ENCODE peak calls at places on chromosomes 7 and 10, in nine cellular contexts. One of them, this sample, is unnamed.
A peak's percentile ranks its signal among the peaks of the same experiment; 100 is the strongest.

GRCh38 chr10:124530215-124530665 is 68.6 kb downstream of the LHPP start:
- DNase-seq in GM06990: peak; percentile 77
- DNase-seq in NCI-H2171: peak; percentile 30
- DNase-seq in brain microvascular endothelial cell: peak; percentile 66
- DNase-seq in iPS DF 6.9: peak; percentile 60
- DNase-seq in ovary: peak; percentile 89
- DNase-seq in activated CD4-positive, alpha-beta memory T cell treated with anti-CD3 and anti-CD28 coated beads, Interleukin-2, amount 10 ng/mL, durations not matched to agents 7 days and 5 days: peak; percentile 88
- DNase-seq in stimulated activated CD8-positive, alpha-beta memory T cell treated with anti-CD3 and anti-CD28 coated beads, Interleukin-4, amount 100 ng/mL, for 48 hours: peak; percentile 94
- DNase-seq in A549: peak; percentile 92
- DNase-seq in this sample: peak; percentile 62

GRCh38 chr7:39353615-39354376 is 212.4 kb upstream of the YAE1 start:
- DNase-seq in A549: no peak
- DNase-seq in iPS DF 6.9: no peak
- DNase-seq in activated CD4-positive, alpha-beta memory T cell treated with anti-CD3 and anti-CD28 coated beads, Interleukin-2, amount 10 ng/mL, durations not matched to agents 7 days and 5 days: no peak
- DNase-seq in brain microvascular endothelial cell: peak; percentile 17
- DNase-seq in stimulated activated CD8-positive, alpha-beta memory T cell treated with anti-CD3 and anti-CD28 coated beads, Interleukin-4, amount 100 ng/mL, for 48 hours: no peak
- DNase-seq in ovary: peak; percentile 43
- DNase-seq in GM06990: no peak
- DNase-seq in NCI-H2171: peak; percentile 19
- DNase-seq in this sample: no peak

GRCh38 chr10:125001313-125002043 is 59.6 kb downstream of the ZRANB1 start:
- DNase-seq in activated CD4-positive, alpha-beta memory T cell treated with anti-CD3 and anti-CD28 coated beads, Interleukin-2, amount 10 ng/mL, durations not matched to agents 7 days and 5 days: no peak
- DNase-seq in A549: no peak
- DNase-seq in NCI-H2171: no peak
- DNase-seq in stimulated activated CD8-positive, alpha-beta memory T cell treated with anti-CD3 and anti-CD28 coated beads, Interleukin-4, amount 100 ng/mL, for 48 hours: no peak
- DNase-seq in ovary: peak; percentile 47
- DNase-seq in GM06990: no peak
- DNase-seq in brain microvascular endothelial cell: no peak
- DNase-seq in iPS DF 6.9: no peak
- DNase-seq in this sample: peak; percentile 59

GRCh38 chr10:121503587-121504051 is 94.6 kb downstream of the FGFR2 start:
- DNase-seq in ovary: no peak
- DNase-seq in GM06990: no peak
- DNase-seq in A549: no peak
- DNase-seq in iPS DF 6.9: no peak
- DNase-seq in activated CD4-positive, alpha-beta memory T cell treated with anti-CD3 and anti-CD28 coated beads, Interleukin-2, amount 10 ng/mL, durations not matched to agents 7 days and 5 days: no peak
- DNase-seq in stimulated activated CD8-positive, alpha-beta memory T cell treated with anti-CD3 and anti-CD28 coated beads, Interleukin-4, amount 100 ng/mL, for 48 hours: no peak
- DNase-seq in brain microvascular endothelial cell: no peak
- DNase-seq in NCI-H2171: no peak
- DNase-seq in this sample: no peak

GRCh38 chr10:13528138-13528874 is 508 bp downstream of the BEND7 start:
- DNase-seq in GM06990: no peak
- DNase-seq in ovary: peak; percentile 48
- DNase-seq in iPS DF 6.9: no peak
- DNase-seq in A549: peak; percentile 18
- DNase-seq in NCI-H2171: no peak
- DNase-seq in stimulated activated CD8-positive, alpha-beta memory T cell treated with anti-CD3 and anti-CD28 coated beads, Interleukin-4, amount 100 ng/mL, for 48 hours: no peak
- DNase-seq in activated CD4-positive, alpha-beta memory T cell treated with anti-CD3 and anti-CD28 coated beads, Interleukin-2, amount 10 ng/mL, durations not matched to agents 7 days and 5 days: no peak
- DNase-seq in brain microvascular endothelial cell: no peak
- DNase-seq in this sample: no peak

GRCh38 chr10:16799621-16800020 is 17.6 kb downstream of the RSU1 start:
- DNase-seq in stimulated activated CD8-positive, alpha-beta memory T cell treated with anti-CD3 and anti-CD28 coated beads, Interleukin-4, amount 100 ng/mL, for 48 hours: peak; percentile 46
- DNase-seq in activated CD4-positive, alpha-beta memory T cell treated with anti-CD3 and anti-CD28 coated beads, Interleukin-2, amount 10 ng/mL, durations not matched to agents 7 days and 5 days: no peak
- DNase-seq in iPS DF 6.9: no peak
- DNase-seq in brain microvascular endothelial cell: no peak
- DNase-seq in ovary: no peak
- DNase-seq in A549: no peak
- DNase-seq in NCI-H2171: no peak
- DNase-seq in GM06990: peak; percentile 48
- DNase-seq in this sample: no peak

GRCh38 chr7:32206987-32207386 is 136.8 kb upstream of the PDE1C start:
- DNase-seq in GM06990: no peak
- DNase-seq in ovary: no peak
- DNase-seq in NCI-H2171: no peak
- DNase-seq in activated CD4-positive, alpha-beta memory T cell treated with anti-CD3 and anti-CD28 coated beads, Interleukin-2, amount 10 ng/mL, durations not matched to agents 7 days and 5 days: no peak
- DNase-seq in iPS DF 6.9: peak; percentile 18
- DNase-seq in stimulated activated CD8-positive, alpha-beta memory T cell treated with anti-CD3 and anti-CD28 coated beads, Interleukin-4, amount 100 ng/mL, for 48 hours: no peak
- DNase-seq in brain microvascular endothelial cell: peak; percentile 17
- DNase-seq in A549: peak; percentile 40
- DNase-seq in this sample: no peak

GRCh38 chr10:35433851-35434426 is 97.6 kb downstream of the CCNY start:
- DNase-seq in NCI-H2171: no peak
- DNase-seq in iPS DF 6.9: no peak
- DNase-seq in ovary: no peak
- DNase-seq in activated CD4-positive, alpha-beta memory T cell treated with anti-CD3 and anti-CD28 coated beads, Interleukin-2, amount 10 ng/mL, durations not matched to agents 7 days and 5 days: no peak
- DNase-seq in brain microvascular endothelial cell: peak; percentile 83
- DNase-seq in GM06990: no peak
- DNase-seq in A549: no peak
- DNase-seq in stimulated activated CD8-positive, alpha-beta memory T cell treated with anti-CD3 and anti-CD28 coated beads, Interleukin-4, amount 100 ng/mL, for 48 hours: no peak
- DNase-seq in this sample: no peak

GRCh38 chr7:17369686-17370426 is 71.4 kb downstream of the AHR start:
- DNase-seq in A549: peak; percentile 41
- DNase-seq in brain microvascular endothelial cell: peak; percentile 90
- DNase-seq in activated CD4-positive, alpha-beta memory T cell treated with anti-CD3 and anti-CD28 coated beads, Interleukin-2, amount 10 ng/mL, durations not matched to agents 7 days and 5 days: no peak
- DNase-seq in NCI-H2171: no peak
- DNase-seq in GM06990: no peak
- DNase-seq in stimulated activated CD8-positive, alpha-beta memory T cell treated with anti-CD3 and anti-CD28 coated beads, Interleukin-4, amount 100 ng/mL, for 48 hours: no peak
- DNase-seq in ovary: peak; percentile 29
- DNase-seq in iPS DF 6.9: no peak
- DNase-seq in this sample: no peak

GRCh38 chr10:25104441-25104840 is 70.4 kb upstream of the GPR158 start:
- DNase-seq in NCI-H2171: no peak
- DNase-seq in A549: no peak
- DNase-seq in brain microvascular endothelial cell: no peak
- DNase-seq in activated CD4-positive, alpha-beta memory T cell treated with anti-CD3 and anti-CD28 coated beads, Interleukin-2, amount 10 ng/mL, durations not matched to agents 7 days and 5 days: no peak
- DNase-seq in GM06990: no peak
- DNase-seq in iPS DF 6.9: no peak
- DNase-seq in stimulated activated CD8-positive, alpha-beta memory T cell treated with anti-CD3 and anti-CD28 coated beads, Interleukin-4, amount 100 ng/mL, for 48 hours: no peak
- DNase-seq in ovary: no peak
- DNase-seq in this sample: no peak

GRCh38 chr7:150990416-150991186 is at the start of gene NOS3:
- DNase-seq in GM06990: no peak
- DNase-seq in NCI-H2171: no peak
- DNase-seq in iPS DF 6.9: no peak
- DNase-seq in ovary: no peak
- DNase-seq in activated CD4-positive, alpha-beta memory T cell treated with anti-CD3 and anti-CD28 coated beads, Interleukin-2, amount 10 ng/mL, durations not matched to agents 7 days and 5 days: no peak
- DNase-seq in brain microvascular endothelial cell: no peak
- DNase-seq in stimulated activated CD8-positive, alpha-beta memory T cell treated with anti-CD3 and anti-CD28 coated beads, Interleukin-4, amount 100 ng/mL, for 48 hours: no peak
- DNase-seq in A549: no peak
- DNase-seq in this sample: no peak

GRCh38 chr7:36045275-36045674 is 107.8 kb upstream of the EEPD1 start:
- DNase-seq in iPS DF 6.9: no peak
- DNase-seq in activated CD4-positive, alpha-beta memory T cell treated with anti-CD3 and anti-CD28 coated beads, Interleukin-2, amount 10 ng/mL, durations not matched to agents 7 days and 5 days: no peak
- DNase-seq in NCI-H2171: no peak
- DNase-seq in ovary: no peak
- DNase-seq in A549: no peak
- DNase-seq in GM06990: no peak
- DNase-seq in stimulated activated CD8-positive, alpha-beta memory T cell treated with anti-CD3 and anti-CD28 coated beads, Interleukin-4, amount 100 ng/mL, for 48 hours: no peak
- DNase-seq in brain microvascular endothelial cell: no peak
- DNase-seq in this sample: no peak

GRCh38 chr10:21130683-21131442 is 233.8 kb upstream of the NEBL start:
- DNase-seq in A549: no peak
- DNase-seq in activated CD4-positive, alpha-beta memory T cell treated with anti-CD3 and anti-CD28 coated beads, Interleukin-2, amount 10 ng/mL, durations not matched to agents 7 days and 5 days: no peak
- DNase-seq in ovary: no peak
- DNase-seq in brain microvascular endothelial cell: no peak
- DNase-seq in NCI-H2171: no peak
- DNase-seq in GM06990: no peak
- DNase-seq in iPS DF 6.9: no peak
- DNase-seq in stimulated activated CD8-positive, alpha-beta memory T cell treated with anti-CD3 and anti-CD28 coated beads, Interleukin-4, amount 100 ng/mL, for 48 hours: no peak
- DNase-seq in this sample: no peak

GRCh38 chr10:30282226-30282625 is 66.9 kb downstream of the MTPAP start:
- DNase-seq in activated CD4-positive, alpha-beta memory T cell treated with anti-CD3 and anti-CD28 coated beads, Interleukin-2, amount 10 ng/mL, durations not matched to agents 7 days and 5 days: no peak
- DNase-seq in iPS DF 6.9: no peak
- DNase-seq in A549: no peak
- DNase-seq in stimulated activated CD8-positive, alpha-beta memory T cell treated with anti-CD3 and anti-CD28 coated beads, Interleukin-4, amount 100 ng/mL, for 48 hours: no peak
- DNase-seq in brain microvascular endothelial cell: no peak
- DNase-seq in NCI-H2171: no peak
- DNase-seq in ovary: no peak
- DNase-seq in GM06990: no peak
- DNase-seq in this sample: no peak

GRCh38 chr10:35510891-35511290 is 94.2 kb upstream of the GJD4 start:
- DNase-seq in GM06990: no peak
- DNase-seq in stimulated activated CD8-positive, alpha-beta memory T cell treated with anti-CD3 and anti-CD28 coated beads, Interleukin-4, amount 100 ng/mL, for 48 hours: no peak
- DNase-seq in NCI-H2171: no peak
- DNase-seq in A549: no peak
- DNase-seq in activated CD4-positive, alpha-beta memory T cell treated with anti-CD3 and anti-CD28 coated beads, Interleukin-2, amount 10 ng/mL, durations not matched to agents 7 days and 5 days: no peak
- DNase-seq in ovary: no peak
- DNase-seq in brain microvascular endothelial cell: no peak
- DNase-seq in iPS DF 6.9: no peak
- DNase-seq in this sample: no peak

GRCh38 chr7:142801601-142802295 is 31.0 kb downstream of the PRSS2 start:
- DNase-seq in ovary: no peak
- DNase-seq in NCI-H2171: no peak
- DNase-seq in A549: no peak
- DNase-seq in stimulated activated CD8-positive, alpha-beta memory T cell treated with anti-CD3 and anti-CD28 coated beads, Interleukin-4, amount 100 ng/mL, for 48 hours: no peak
- DNase-seq in iPS DF 6.9: no peak
- DNase-seq in GM06990: no peak
- DNase-seq in brain microvascular endothelial cell: no peak
- DNase-seq in activated CD4-positive, alpha-beta memory T cell treated with anti-CD3 and anti-CD28 coated beads, Interleukin-2, amount 10 ng/mL, durations not matched to agents 7 days and 5 days: no peak
- DNase-seq in this sample: no peak

GRCh38 chr10:89543841-89544240 is 8.4 kb upstream of the SLC16A12 start:
- DNase-seq in iPS DF 6.9: no peak
- DNase-seq in stimulated activated CD8-positive, alpha-beta memory T cell treated with anti-CD3 and anti-CD28 coated beads, Interleukin-4, amount 100 ng/mL, for 48 hours: no peak
- DNase-seq in brain microvascular endothelial cell: no peak
- DNase-seq in GM06990: no peak
- DNase-seq in A549: no peak
- DNase-seq in ovary: no peak
- DNase-seq in NCI-H2171: no peak
- DNase-seq in activated CD4-positive, alpha-beta memory T cell treated with anti-CD3 and anti-CD28 coated beads, Interleukin-2, amount 10 ng/mL, durations not matched to agents 7 days and 5 days: no peak
- DNase-seq in this sample: no peak

GRCh38 chr7:26345202-26345601 is 53.5 kb downstream of the SNX10 start:
- DNase-seq in NCI-H2171: no peak
- DNase-seq in iPS DF 6.9: no peak
- DNase-seq in brain microvascular endothelial cell: no peak
- DNase-seq in stimulated activated CD8-positive, alpha-beta memory T cell treated with anti-CD3 and anti-CD28 coated beads, Interleukin-4, amount 100 ng/mL, for 48 hours: no peak
- DNase-seq in ovary: no peak
- DNase-seq in activated CD4-positive, alpha-beta memory T cell treated with anti-CD3 and anti-CD28 coated beads, Interleukin-2, amount 10 ng/mL, durations not matched to agents 7 days and 5 days: no peak
- DNase-seq in A549: no peak
- DNase-seq in GM06990: no peak
- DNase-seq in this sample: no peak

GRCh38 chr10:133441780-133442179 is 12.0 kb upstream of the SCART1 start:
- DNase-seq in ovary: no peak
- DNase-seq in GM06990: no peak
- DNase-seq in iPS DF 6.9: no peak
- DNase-seq in A549: no peak
- DNase-seq in NCI-H2171: no peak
- DNase-seq in stimulated activated CD8-positive, alpha-beta memory T cell treated with anti-CD3 and anti-CD28 coated beads, Interleukin-4, amount 100 ng/mL, for 48 hours: no peak
- DNase-seq in brain microvascular endothelial cell: no peak
- DNase-seq in activated CD4-positive, alpha-beta memory T cell treated with anti-CD3 and anti-CD28 coated beads, Interleukin-2, amount 10 ng/mL, durations not matched to agents 7 days and 5 days: peak; percentile 16
- DNase-seq in this sample: no peak

GRCh38 chr7:34091330-34091917 is 186.1 kb downstream of the BMPER start:
- DNase-seq in ovary: no peak
- DNase-seq in iPS DF 6.9: peak; percentile 48
- DNase-seq in A549: no peak
- DNase-seq in GM06990: no peak
- DNase-seq in activated CD4-positive, alpha-beta memory T cell treated with anti-CD3 and anti-CD28 coated beads, Interleukin-2, amount 10 ng/mL, durations not matched to agents 7 days and 5 days: no peak
- DNase-seq in brain microvascular endothelial cell: peak; percentile 74
- DNase-seq in stimulated activated CD8-positive, alpha-beta memory T cell treated with anti-CD3 and anti-CD28 coated beads, Interleukin-4, amount 100 ng/mL, for 48 hours: peak; percentile 26
- DNase-seq in NCI-H2171: no peak
- DNase-seq in this sample: no peak

GRCh38 chr7:95330194-95331003 is 6.1 kb upstream of the PON1 start:
- DNase-seq in iPS DF 6.9: no peak
- DNase-seq in stimulated activated CD8-positive, alpha-beta memory T cell treated with anti-CD3 and anti-CD28 coated beads, Interleukin-4, amount 100 ng/mL, for 48 hours: no peak
- DNase-seq in GM06990: peak; percentile 6
- DNase-seq in brain microvascular endothelial cell: peak; percentile 11
- DNase-seq in A549: no peak
- DNase-seq in NCI-H2171: no peak
- DNase-seq in ovary: no peak
- DNase-seq in activated CD4-positive, alpha-beta memory T cell treated with anti-CD3 and anti-CD28 coated beads, Interleukin-2, amount 10 ng/mL, durations not matched to agents 7 days and 5 days: no peak
- DNase-seq in this sample: no peak

GRCh38 chr7:98214811-98215321 is 3.6 kb downstream of the BHLHA15 start:
- DNase-seq in A549: no peak
- DNase-seq in NCI-H2171: no peak
- DNase-seq in activated CD4-positive, alpha-beta memory T cell treated with anti-CD3 and anti-CD28 coated beads, Interleukin-2, amount 10 ng/mL, durations not matched to agents 7 days and 5 days: no peak
- DNase-seq in iPS DF 6.9: no peak
- DNase-seq in GM06990: no peak
- DNase-seq in stimulated activated CD8-positive, alpha-beta memory T cell treated with anti-CD3 and anti-CD28 coated beads, Interleukin-4, amount 100 ng/mL, for 48 hours: no peak
- DNase-seq in ovary: no peak
- DNase-seq in brain microvascular endothelial cell: no peak
- DNase-seq in this sample: no peak

GRCh38 chr10:97827778-97828291 is 21.8 kb upstream of the GOLGA7B start:
- DNase-seq in stimulated activated CD8-positive, alpha-beta memory T cell treated with anti-CD3 and anti-CD28 coated beads, Interleukin-4, amount 100 ng/mL, for 48 hours: no peak
- DNase-seq in brain microvascular endothelial cell: no peak
- DNase-seq in activated CD4-positive, alpha-beta memory T cell treated with anti-CD3 and anti-CD28 coated beads, Interleukin-2, amount 10 ng/mL, durations not matched to agents 7 days and 5 days: no peak
- DNase-seq in A549: no peak
- DNase-seq in ovary: no peak
- DNase-seq in NCI-H2171: no peak
- DNase-seq in iPS DF 6.9: no peak
- DNase-seq in GM06990: no peak
- DNase-seq in this sample: no peak

GRCh38 chr7:133355325-133355708 is 102.4 kb downstream of the EXOC4 start:
- DNase-seq in GM06990: no peak
- DNase-seq in stimulated activated CD8-positive, alpha-beta memory T cell treated with anti-CD3 and anti-CD28 coated beads, Interleukin-4, amount 100 ng/mL, for 48 hours: no peak
- DNase-seq in activated CD4-positive, alpha-beta memory T cell treated with anti-CD3 and anti-CD28 coated beads, Interleukin-2, amount 10 ng/mL, durations not matched to agents 7 days and 5 days: no peak
- DNase-seq in NCI-H2171: no peak
- DNase-seq in A549: no peak
- DNase-seq in iPS DF 6.9: no peak
- DNase-seq in ovary: no peak
- DNase-seq in brain microvascular endothelial cell: peak; percentile 83
- DNase-seq in this sample: no peak

GRCh38 chr10:2456834-2457233 is 610.5 kb upstream of the PFKP start:
- DNase-seq in NCI-H2171: no peak
- DNase-seq in ovary: no peak
- DNase-seq in A549: no peak
- DNase-seq in activated CD4-positive, alpha-beta memory T cell treated with anti-CD3 and anti-CD28 coated beads, Interleukin-2, amount 10 ng/mL, durations not matched to agents 7 days and 5 days: no peak
- DNase-seq in brain microvascular endothelial cell: no peak
- DNase-seq in GM06990: no peak
- DNase-seq in iPS DF 6.9: peak; percentile 20
- DNase-seq in stimulated activated CD8-positive, alpha-beta memory T cell treated with anti-CD3 and anti-CD28 coated beads, Interleukin-4, amount 100 ng/mL, for 48 hours: no peak
- DNase-seq in this sample: no peak

GRCh38 chr10:68899186-68899745 is 1.8 kb upstream of the DDX50 start:
- DNase-seq in activated CD4-positive, alpha-beta memory T cell treated with anti-CD3 and anti-CD28 coated beads, Interleukin-2, amount 10 ng/mL, durations not matched to agents 7 days and 5 days: no peak
- DNase-seq in stimulated activated CD8-positive, alpha-beta memory T cell treated with anti-CD3 and anti-CD28 coated beads, Interleukin-4, amount 100 ng/mL, for 48 hours: no peak
- DNase-seq in A549: no peak
- DNase-seq in GM06990: no peak
- DNase-seq in NCI-H2171: no peak
- DNase-seq in iPS DF 6.9: no peak
- DNase-seq in ovary: no peak
- DNase-seq in brain microvascular endothelial cell: no peak
- DNase-seq in this sample: no peak

GRCh38 chr7:27179030-27179429 is 4.9 kb upstream of the HOXA10 start:
- DNase-seq in activated CD4-positive, alpha-beta memory T cell treated with anti-CD3 and anti-CD28 coated beads, Interleukin-2, amount 10 ng/mL, durations not matched to agents 7 days and 5 days: no peak
- DNase-seq in ovary: no peak
- DNase-seq in stimulated activated CD8-positive, alpha-beta memory T cell treated with anti-CD3 and anti-CD28 coated beads, Interleukin-4, amount 100 ng/mL, for 48 hours: no peak
- DNase-seq in brain microvascular endothelial cell: no peak
- DNase-seq in GM06990: no peak
- DNase-seq in iPS DF 6.9: no peak
- DNase-seq in A549: no peak
- DNase-seq in NCI-H2171: no peak
- DNase-seq in this sample: no peak

GRCh38 chr10:82961864-82962263 is 1086.9 kb downstream of the NRG3 start:
- DNase-seq in brain microvascular endothelial cell: no peak
- DNase-seq in stimulated activated CD8-positive, alpha-beta memory T cell treated with anti-CD3 and anti-CD28 coated beads, Interleukin-4, amount 100 ng/mL, for 48 hours: no peak
- DNase-seq in A549: no peak
- DNase-seq in GM06990: no peak
- DNase-seq in iPS DF 6.9: no peak
- DNase-seq in activated CD4-positive, alpha-beta memory T cell treated with anti-CD3 and anti-CD28 coated beads, Interleukin-2, amount 10 ng/mL, durations not matched to agents 7 days and 5 days: no peak
- DNase-seq in NCI-H2171: no peak
- DNase-seq in ovary: no peak
- DNase-seq in this sample: no peak

GRCh38 chr10:110994406-110994805 is 75.0 kb downstream of the SHOC2 start:
- DNase-seq in GM06990: no peak
- DNase-seq in iPS DF 6.9: no peak
- DNase-seq in stimulated activated CD8-positive, alpha-beta memory T cell treated with anti-CD3 and anti-CD28 coated beads, Interleukin-4, amount 100 ng/mL, for 48 hours: no peak
- DNase-seq in NCI-H2171: no peak
- DNase-seq in activated CD4-positive, alpha-beta memory T cell treated with anti-CD3 and anti-CD28 coated beads, Interleukin-2, amount 10 ng/mL, durations not matched to agents 7 days and 5 days: no peak
- DNase-seq in ovary: no peak
- DNase-seq in A549: no peak
- DNase-seq in brain microvascular endothelial cell: no peak
- DNase-seq in this sample: no peak

GRCh38 chr10:49284356-49284755 is 14.6 kb upstream of the C10orf71 start:
- DNase-seq in NCI-H2171: no peak
- DNase-seq in GM06990: no peak
- DNase-seq in iPS DF 6.9: no peak
- DNase-seq in ovary: no peak
- DNase-seq in brain microvascular endothelial cell: no peak
- DNase-seq in A549: no peak
- DNase-seq in stimulated activated CD8-positive, alpha-beta memory T cell treated with anti-CD3 and anti-CD28 coated beads, Interleukin-4, amount 100 ng/mL, for 48 hours: no peak
- DNase-seq in activated CD4-positive, alpha-beta memory T cell treated with anti-CD3 and anti-CD28 coated beads, Interleukin-2, amount 10 ng/mL, durations not matched to agents 7 days and 5 days: no peak
- DNase-seq in this sample: no peak

GRCh38 chr10:122073508-122073907 is 84.5 kb downstream of the TACC2 start:
- DNase-seq in ovary: no peak
- DNase-seq in brain microvascular endothelial cell: no peak
- DNase-seq in activated CD4-positive, alpha-beta memory T cell treated with anti-CD3 and anti-CD28 coated beads, Interleukin-2, amount 10 ng/mL, durations not matched to agents 7 days and 5 days: no peak
- DNase-seq in GM06990: no peak
- DNase-seq in stimulated activated CD8-positive, alpha-beta memory T cell treated with anti-CD3 and anti-CD28 coated beads, Interleukin-4, amount 100 ng/mL, for 48 hours: no peak
- DNase-seq in iPS DF 6.9: no peak
- DNase-seq in A549: no peak
- DNase-seq in NCI-H2171: no peak
- DNase-seq in this sample: no peak

This sample was measured in hippocampal formation.